ENCODE peak calls at places on chromosomes 12 and 14, in nine cellular contexts. One of them, this sample, is unnamed.
A peak's percentile ranks its signal among the peaks of the same experiment; 100 is the strongest.

GRCh38 chr14:77436042-77436441 is 12.7 kb upstream of the NOXRED1 start:
- DNase-seq in midbrain: no peak
- DNase-seq in fibroblast of lung: no peak
- DNase-seq in mucosa of descending colon: no peak
- DNase-seq in GM04503: no peak
- DNase-seq in stimulated activated CD8-positive, alpha-beta memory T cell treated with anti-CD3 and anti-CD28 coated beads, Interleukin-4, amount 100 ng/mL, for 1 hour: no peak
- DNase-seq in activated CD4-positive, alpha-beta T cell treated with anti-CD3 and anti-CD28 coated beads, Interleukin-2, amount 10 ng/mL, durations not matched to agents 7 days and 5 days: no peak
- DNase-seq in CD8-positive, alpha-beta T cell: no peak
- DNase-seq in tibial nerve: no peak
- DNase-seq in this sample: no peak

GRCh38 chr14:69610859-69611263 is 535 bp upstream of the SUSD6 start:
- DNase-seq in midbrain: peak; percentile 41
- DNase-seq in fibroblast of lung: no peak
- DNase-seq in mucosa of descending colon: no peak
- DNase-seq in GM04503: no peak
- DNase-seq in stimulated activated CD8-positive, alpha-beta memory T cell treated with anti-CD3 and anti-CD28 coated beads, Interleukin-4, amount 100 ng/mL, for 1 hour: no peak
- DNase-seq in activated CD4-positive, alpha-beta T cell treated with anti-CD3 and anti-CD28 coated beads, Interleukin-2, amount 10 ng/mL, durations not matched to agents 7 days and 5 days: no peak
- DNase-seq in CD8-positive, alpha-beta T cell: no peak
- DNase-seq in tibial nerve: no peak
- DNase-seq in this sample: no peak

GRCh38 chr14:35401853-35402252 is 2.7 kb downstream of the NFKBIA start:
- DNase-seq in midbrain: no peak
- DNase-seq in fibroblast of lung: peak; percentile 63
- DNase-seq in mucosa of descending colon: no peak
- DNase-seq in GM04503: no peak
- DNase-seq in stimulated activated CD8-positive, alpha-beta memory T cell treated with anti-CD3 and anti-CD28 coated beads, Interleukin-4, amount 100 ng/mL, for 1 hour: no peak
- DNase-seq in activated CD4-positive, alpha-beta T cell treated with anti-CD3 and anti-CD28 coated beads, Interleukin-2, amount 10 ng/mL, durations not matched to agents 7 days and 5 days: no peak
- DNase-seq in CD8-positive, alpha-beta T cell: no peak
- DNase-seq in tibial nerve: no peak
- DNase-seq in this sample: no peak

GRCh38 chr14:87805315-87805723 is 187.7 kb downstream of the GALC start:
- DNase-seq in midbrain: peak; percentile 11
- DNase-seq in fibroblast of lung: no peak
- DNase-seq in mucosa of descending colon: no peak
- DNase-seq in GM04503: peak; percentile 10
- DNase-seq in stimulated activated CD8-positive, alpha-beta memory T cell treated with anti-CD3 and anti-CD28 coated beads, Interleukin-4, amount 100 ng/mL, for 1 hour: peak; percentile 7
- DNase-seq in activated CD4-positive, alpha-beta T cell treated with anti-CD3 and anti-CD28 coated beads, Interleukin-2, amount 10 ng/mL, durations not matched to agents 7 days and 5 days: peak; percentile 56
- DNase-seq in CD8-positive, alpha-beta T cell: peak; percentile 59
- DNase-seq in tibial nerve: peak; percentile 16
- DNase-seq in this sample: peak; percentile 27

GRCh38 chr12:111705672-111706071 is 19.8 kb downstream of the ACAD10 start:
- DNase-seq in midbrain: no peak
- DNase-seq in fibroblast of lung: no peak
- DNase-seq in mucosa of descending colon: no peak
- DNase-seq in GM04503: no peak
- DNase-seq in stimulated activated CD8-positive, alpha-beta memory T cell treated with anti-CD3 and anti-CD28 coated beads, Interleukin-4, amount 100 ng/mL, for 1 hour: no peak
- DNase-seq in activated CD4-positive, alpha-beta T cell treated with anti-CD3 and anti-CD28 coated beads, Interleukin-2, amount 10 ng/mL, durations not matched to agents 7 days and 5 days: no peak
- DNase-seq in CD8-positive, alpha-beta T cell: no peak
- DNase-seq in tibial nerve: no peak
- DNase-seq in this sample: no peak

GRCh38 chr14:23884541-23884904 is 69.0 kb upstream of the DHRS4 start:
- DNase-seq in midbrain: no peak
- DNase-seq in fibroblast of lung: no peak
- DNase-seq in mucosa of descending colon: no peak
- DNase-seq in GM04503: no peak
- DNase-seq in stimulated activated CD8-positive, alpha-beta memory T cell treated with anti-CD3 and anti-CD28 coated beads, Interleukin-4, amount 100 ng/mL, for 1 hour: no peak
- DNase-seq in activated CD4-positive, alpha-beta T cell treated with anti-CD3 and anti-CD28 coated beads, Interleukin-2, amount 10 ng/mL, durations not matched to agents 7 days and 5 days: no peak
- DNase-seq in CD8-positive, alpha-beta T cell: no peak
- DNase-seq in tibial nerve: no peak
- DNase-seq in this sample: no peak

GRCh38 chr12:104519190-104519857 is 62.6 kb downstream of the CHST11 start:
- DNase-seq in midbrain: no peak
- DNase-seq in fibroblast of lung: no peak
- DNase-seq in mucosa of descending colon: no peak
- DNase-seq in GM04503: no peak
- DNase-seq in stimulated activated CD8-positive, alpha-beta memory T cell treated with anti-CD3 and anti-CD28 coated beads, Interleukin-4, amount 100 ng/mL, for 1 hour: peak; percentile 38
- DNase-seq in activated CD4-positive, alpha-beta T cell treated with anti-CD3 and anti-CD28 coated beads, Interleukin-2, amount 10 ng/mL, durations not matched to agents 7 days and 5 days: no peak
- DNase-seq in CD8-positive, alpha-beta T cell: peak; percentile 60
- DNase-seq in tibial nerve: no peak
- DNase-seq in this sample: peak; percentile 77

GRCh38 chr12:11875414-11875935 is 195.3 kb upstream of the BCL2L14 start:
- DNase-seq in midbrain: no peak
- DNase-seq in fibroblast of lung: peak; percentile 40
- DNase-seq in mucosa of descending colon: no peak
- DNase-seq in GM04503: no peak
- DNase-seq in stimulated activated CD8-positive, alpha-beta memory T cell treated with anti-CD3 and anti-CD28 coated beads, Interleukin-4, amount 100 ng/mL, for 1 hour: no peak
- DNase-seq in activated CD4-positive, alpha-beta T cell treated with anti-CD3 and anti-CD28 coated beads, Interleukin-2, amount 10 ng/mL, durations not matched to agents 7 days and 5 days: no peak
- DNase-seq in CD8-positive, alpha-beta T cell: no peak
- DNase-seq in tibial nerve: no peak
- DNase-seq in this sample: no peak

GRCh38 chr12:15627995-15628945 is 160.9 kb downstream of the EPS8 start:
- DNase-seq in midbrain: peak; percentile 9
- DNase-seq in fibroblast of lung: peak; percentile 76
- DNase-seq in mucosa of descending colon: no peak
- DNase-seq in GM04503: peak; percentile 42
- DNase-seq in stimulated activated CD8-positive, alpha-beta memory T cell treated with anti-CD3 and anti-CD28 coated beads, Interleukin-4, amount 100 ng/mL, for 1 hour: no peak
- DNase-seq in activated CD4-positive, alpha-beta T cell treated with anti-CD3 and anti-CD28 coated beads, Interleukin-2, amount 10 ng/mL, durations not matched to agents 7 days and 5 days: no peak
- DNase-seq in CD8-positive, alpha-beta T cell: no peak
- DNase-seq in tibial nerve: no peak
- DNase-seq in this sample: no peak

GRCh38 chr14:94066089-94066676 is 14.8 kb downstream of the DDX24 start:
- DNase-seq in midbrain: no peak
- DNase-seq in fibroblast of lung: no peak
- DNase-seq in mucosa of descending colon: peak; percentile 69
- DNase-seq in GM04503: no peak
- DNase-seq in stimulated activated CD8-positive, alpha-beta memory T cell treated with anti-CD3 and anti-CD28 coated beads, Interleukin-4, amount 100 ng/mL, for 1 hour: no peak
- DNase-seq in activated CD4-positive, alpha-beta T cell treated with anti-CD3 and anti-CD28 coated beads, Interleukin-2, amount 10 ng/mL, durations not matched to agents 7 days and 5 days: no peak
- DNase-seq in CD8-positive, alpha-beta T cell: no peak
- DNase-seq in tibial nerve: no peak
- DNase-seq in this sample: no peak

GRCh38 chr12:51262758-51263177 is 7.4 kb downstream of the SMAGP start:
- DNase-seq in midbrain: no peak
- DNase-seq in fibroblast of lung: peak; percentile 67
- DNase-seq in mucosa of descending colon: peak; percentile 78
- DNase-seq in GM04503: no peak
- DNase-seq in stimulated activated CD8-positive, alpha-beta memory T cell treated with anti-CD3 and anti-CD28 coated beads, Interleukin-4, amount 100 ng/mL, for 1 hour: no peak
- DNase-seq in activated CD4-positive, alpha-beta T cell treated with anti-CD3 and anti-CD28 coated beads, Interleukin-2, amount 10 ng/mL, durations not matched to agents 7 days and 5 days: peak; percentile 43
- DNase-seq in CD8-positive, alpha-beta T cell: no peak
- DNase-seq in tibial nerve: no peak
- DNase-seq in this sample: peak; percentile 83

GRCh38 chr12:7989827-7990491 is 42.6 kb upstream of the FOXJ2 start:
- DNase-seq in midbrain: no peak
- DNase-seq in fibroblast of lung: no peak
- DNase-seq in mucosa of descending colon: no peak
- DNase-seq in GM04503: no peak
- DNase-seq in stimulated activated CD8-positive, alpha-beta memory T cell treated with anti-CD3 and anti-CD28 coated beads, Interleukin-4, amount 100 ng/mL, for 1 hour: peak; percentile 21
- DNase-seq in activated CD4-positive, alpha-beta T cell treated with anti-CD3 and anti-CD28 coated beads, Interleukin-2, amount 10 ng/mL, durations not matched to agents 7 days and 5 days: peak; percentile 84
- DNase-seq in CD8-positive, alpha-beta T cell: peak; percentile 76
- DNase-seq in tibial nerve: no peak
- DNase-seq in this sample: peak; percentile 74

GRCh38 chr14:55425091-55425490 is 13.5 kb upstream of the ATG14 start:
- DNase-seq in midbrain: no peak
- DNase-seq in fibroblast of lung: no peak
- DNase-seq in mucosa of descending colon: no peak
- DNase-seq in GM04503: no peak
- DNase-seq in stimulated activated CD8-positive, alpha-beta memory T cell treated with anti-CD3 and anti-CD28 coated beads, Interleukin-4, amount 100 ng/mL, for 1 hour: no peak
- DNase-seq in activated CD4-positive, alpha-beta T cell treated with anti-CD3 and anti-CD28 coated beads, Interleukin-2, amount 10 ng/mL, durations not matched to agents 7 days and 5 days: no peak
- DNase-seq in CD8-positive, alpha-beta T cell: no peak
- DNase-seq in tibial nerve: no peak
- DNase-seq in this sample: no peak

GRCh38 chr14:60757617-60758016 is 23.1 kb downstream of the MNAT1 start:
- DNase-seq in midbrain: no peak
- DNase-seq in fibroblast of lung: peak; percentile 78
- DNase-seq in mucosa of descending colon: no peak
- DNase-seq in GM04503: peak; percentile 60
- DNase-seq in stimulated activated CD8-positive, alpha-beta memory T cell treated with anti-CD3 and anti-CD28 coated beads, Interleukin-4, amount 100 ng/mL, for 1 hour: no peak
- DNase-seq in activated CD4-positive, alpha-beta T cell treated with anti-CD3 and anti-CD28 coated beads, Interleukin-2, amount 10 ng/mL, durations not matched to agents 7 days and 5 days: no peak
- DNase-seq in CD8-positive, alpha-beta T cell: no peak
- DNase-seq in tibial nerve: no peak
- DNase-seq in this sample: no peak

GRCh38 chr12:8953773-8954402 is 4.4 kb upstream of the M6PR start:
- DNase-seq in midbrain: no peak
- DNase-seq in fibroblast of lung: no peak
- DNase-seq in mucosa of descending colon: peak; percentile 33
- DNase-seq in GM04503: no peak
- DNase-seq in stimulated activated CD8-positive, alpha-beta memory T cell treated with anti-CD3 and anti-CD28 coated beads, Interleukin-4, amount 100 ng/mL, for 1 hour: no peak
- DNase-seq in activated CD4-positive, alpha-beta T cell treated with anti-CD3 and anti-CD28 coated beads, Interleukin-2, amount 10 ng/mL, durations not matched to agents 7 days and 5 days: peak; percentile 36
- DNase-seq in CD8-positive, alpha-beta T cell: peak; percentile 62
- DNase-seq in tibial nerve: no peak
- DNase-seq in this sample: no peak

GRCh38 chr12:8544295-8544694 is 3.6 kb upstream of the CLEC4E start:
- DNase-seq in midbrain: peak; percentile 88
- DNase-seq in fibroblast of lung: peak; percentile 72
- DNase-seq in mucosa of descending colon: no peak
- DNase-seq in GM04503: peak; percentile 6
- DNase-seq in stimulated activated CD8-positive, alpha-beta memory T cell treated with anti-CD3 and anti-CD28 coated beads, Interleukin-4, amount 100 ng/mL, for 1 hour: peak; percentile 50
- DNase-seq in activated CD4-positive, alpha-beta T cell treated with anti-CD3 and anti-CD28 coated beads, Interleukin-2, amount 10 ng/mL, durations not matched to agents 7 days and 5 days: peak; percentile 84
- DNase-seq in CD8-positive, alpha-beta T cell: peak; percentile 84
- DNase-seq in tibial nerve: peak; percentile 38
- DNase-seq in this sample: peak; percentile 34

GRCh38 chr14:56133547-56133946 is 15.3 kb downstream of the PELI2 start:
- DNase-seq in midbrain: no peak
- DNase-seq in fibroblast of lung: no peak
- DNase-seq in mucosa of descending colon: no peak
- DNase-seq in GM04503: no peak
- DNase-seq in stimulated activated CD8-positive, alpha-beta memory T cell treated with anti-CD3 and anti-CD28 coated beads, Interleukin-4, amount 100 ng/mL, for 1 hour: no peak
- DNase-seq in activated CD4-positive, alpha-beta T cell treated with anti-CD3 and anti-CD28 coated beads, Interleukin-2, amount 10 ng/mL, durations not matched to agents 7 days and 5 days: no peak
- DNase-seq in CD8-positive, alpha-beta T cell: no peak
- DNase-seq in tibial nerve: no peak
- DNase-seq in this sample: no peak

GRCh38 chr12:4959381-4959780 is 49.7 kb downstream of the KCNA1 start:
- DNase-seq in midbrain: no peak
- DNase-seq in fibroblast of lung: no peak
- DNase-seq in mucosa of descending colon: no peak
- DNase-seq in GM04503: no peak
- DNase-seq in stimulated activated CD8-positive, alpha-beta memory T cell treated with anti-CD3 and anti-CD28 coated beads, Interleukin-4, amount 100 ng/mL, for 1 hour: no peak
- DNase-seq in activated CD4-positive, alpha-beta T cell treated with anti-CD3 and anti-CD28 coated beads, Interleukin-2, amount 10 ng/mL, durations not matched to agents 7 days and 5 days: no peak
- DNase-seq in CD8-positive, alpha-beta T cell: no peak
- DNase-seq in tibial nerve: no peak
- DNase-seq in this sample: no peak

GRCh38 chr14:54976316-54976715 is 50.6 kb downstream of the WDHD1 start:
- DNase-seq in midbrain: no peak
- DNase-seq in fibroblast of lung: peak; percentile 71
- DNase-seq in mucosa of descending colon: no peak
- DNase-seq in GM04503: peak; percentile 44
- DNase-seq in stimulated activated CD8-positive, alpha-beta memory T cell treated with anti-CD3 and anti-CD28 coated beads, Interleukin-4, amount 100 ng/mL, for 1 hour: no peak
- DNase-seq in activated CD4-positive, alpha-beta T cell treated with anti-CD3 and anti-CD28 coated beads, Interleukin-2, amount 10 ng/mL, durations not matched to agents 7 days and 5 days: no peak
- DNase-seq in CD8-positive, alpha-beta T cell: no peak
- DNase-seq in tibial nerve: no peak
- DNase-seq in this sample: peak; percentile 42

GRCh38 chr12:130613131-130613530 is 103.0 kb downstream of the RIMBP2 start:
- DNase-seq in midbrain: no peak
- DNase-seq in fibroblast of lung: no peak
- DNase-seq in mucosa of descending colon: no peak
- DNase-seq in GM04503: no peak
- DNase-seq in stimulated activated CD8-positive, alpha-beta memory T cell treated with anti-CD3 and anti-CD28 coated beads, Interleukin-4, amount 100 ng/mL, for 1 hour: no peak
- DNase-seq in activated CD4-positive, alpha-beta T cell treated with anti-CD3 and anti-CD28 coated beads, Interleukin-2, amount 10 ng/mL, durations not matched to agents 7 days and 5 days: no peak
- DNase-seq in CD8-positive, alpha-beta T cell: no peak
- DNase-seq in tibial nerve: no peak
- DNase-seq in this sample: no peak

GRCh38 chr12:22043943-22044342 is 2.1 kb upstream of the CMAS start:
- DNase-seq in midbrain: no peak
- DNase-seq in fibroblast of lung: no peak
- DNase-seq in mucosa of descending colon: no peak
- DNase-seq in GM04503: no peak
- DNase-seq in stimulated activated CD8-positive, alpha-beta memory T cell treated with anti-CD3 and anti-CD28 coated beads, Interleukin-4, amount 100 ng/mL, for 1 hour: no peak
- DNase-seq in activated CD4-positive, alpha-beta T cell treated with anti-CD3 and anti-CD28 coated beads, Interleukin-2, amount 10 ng/mL, durations not matched to agents 7 days and 5 days: no peak
- DNase-seq in CD8-positive, alpha-beta T cell: no peak
- DNase-seq in tibial nerve: no peak
- DNase-seq in this sample: no peak

GRCh38 chr12:128652136-128652751 is 171.5 kb downstream of the SLC15A4 start:
- DNase-seq in midbrain: no peak
- DNase-seq in fibroblast of lung: no peak
- DNase-seq in mucosa of descending colon: no peak
- DNase-seq in GM04503: no peak
- DNase-seq in stimulated activated CD8-positive, alpha-beta memory T cell treated with anti-CD3 and anti-CD28 coated beads, Interleukin-4, amount 100 ng/mL, for 1 hour: no peak
- DNase-seq in activated CD4-positive, alpha-beta T cell treated with anti-CD3 and anti-CD28 coated beads, Interleukin-2, amount 10 ng/mL, durations not matched to agents 7 days and 5 days: no peak
- DNase-seq in CD8-positive, alpha-beta T cell: no peak
- DNase-seq in tibial nerve: no peak
- DNase-seq in this sample: no peak

GRCh38 chr14:80798211-80798610 is 143.3 kb downstream of the CEP128 start:
- DNase-seq in midbrain: no peak
- DNase-seq in fibroblast of lung: peak; percentile 31
- DNase-seq in mucosa of descending colon: no peak
- DNase-seq in GM04503: no peak
- DNase-seq in stimulated activated CD8-positive, alpha-beta memory T cell treated with anti-CD3 and anti-CD28 coated beads, Interleukin-4, amount 100 ng/mL, for 1 hour: no peak
- DNase-seq in activated CD4-positive, alpha-beta T cell treated with anti-CD3 and anti-CD28 coated beads, Interleukin-2, amount 10 ng/mL, durations not matched to agents 7 days and 5 days: no peak
- DNase-seq in CD8-positive, alpha-beta T cell: no peak
- DNase-seq in tibial nerve: no peak
- DNase-seq in this sample: no peak

GRCh38 chr12:30067156-30067555 is 283.4 kb upstream of the TMTC1 start:
- DNase-seq in midbrain: no peak
- DNase-seq in fibroblast of lung: peak; percentile 7
- DNase-seq in mucosa of descending colon: no peak
- DNase-seq in GM04503: peak; percentile 0
- DNase-seq in stimulated activated CD8-positive, alpha-beta memory T cell treated with anti-CD3 and anti-CD28 coated beads, Interleukin-4, amount 100 ng/mL, for 1 hour: no peak
- DNase-seq in activated CD4-positive, alpha-beta T cell treated with anti-CD3 and anti-CD28 coated beads, Interleukin-2, amount 10 ng/mL, durations not matched to agents 7 days and 5 days: no peak
- DNase-seq in CD8-positive, alpha-beta T cell: no peak
- DNase-seq in tibial nerve: no peak
- DNase-seq in this sample: no peak

GRCh38 chr14:79698218-79698617 is 513.1 kb downstream of the DIO2 start:
- DNase-seq in midbrain: no peak
- DNase-seq in fibroblast of lung: no peak
- DNase-seq in mucosa of descending colon: no peak
- DNase-seq in GM04503: no peak
- DNase-seq in stimulated activated CD8-positive, alpha-beta memory T cell treated with anti-CD3 and anti-CD28 coated beads, Interleukin-4, amount 100 ng/mL, for 1 hour: no peak
- DNase-seq in activated CD4-positive, alpha-beta T cell treated with anti-CD3 and anti-CD28 coated beads, Interleukin-2, amount 10 ng/mL, durations not matched to agents 7 days and 5 days: no peak
- DNase-seq in CD8-positive, alpha-beta T cell: no peak
- DNase-seq in tibial nerve: no peak
- DNase-seq in this sample: no peak

GRCh38 chr12:83143937-83144336 is 457.2 kb downstream of the TMTC2 start:
- DNase-seq in midbrain: no peak
- DNase-seq in fibroblast of lung: no peak
- DNase-seq in mucosa of descending colon: no peak
- DNase-seq in GM04503: no peak
- DNase-seq in stimulated activated CD8-positive, alpha-beta memory T cell treated with anti-CD3 and anti-CD28 coated beads, Interleukin-4, amount 100 ng/mL, for 1 hour: no peak
- DNase-seq in activated CD4-positive, alpha-beta T cell treated with anti-CD3 and anti-CD28 coated beads, Interleukin-2, amount 10 ng/mL, durations not matched to agents 7 days and 5 days: no peak
- DNase-seq in CD8-positive, alpha-beta T cell: no peak
- DNase-seq in tibial nerve: no peak
- DNase-seq in this sample: no peak

GRCh38 chr14:71324767-71325272 is 417.6 kb downstream of the PCNX1 start:
- DNase-seq in midbrain: no peak
- DNase-seq in fibroblast of lung: no peak
- DNase-seq in mucosa of descending colon: no peak
- DNase-seq in GM04503: no peak
- DNase-seq in stimulated activated CD8-positive, alpha-beta memory T cell treated with anti-CD3 and anti-CD28 coated beads, Interleukin-4, amount 100 ng/mL, for 1 hour: no peak
- DNase-seq in activated CD4-positive, alpha-beta T cell treated with anti-CD3 and anti-CD28 coated beads, Interleukin-2, amount 10 ng/mL, durations not matched to agents 7 days and 5 days: peak; percentile 41
- DNase-seq in CD8-positive, alpha-beta T cell: no peak
- DNase-seq in tibial nerve: no peak
- DNase-seq in this sample: peak; percentile 50

GRCh38 chr12:117126335-117126734 is 27.1 kb upstream of the TESC start:
- DNase-seq in midbrain: no peak
- DNase-seq in fibroblast of lung: no peak
- DNase-seq in mucosa of descending colon: no peak
- DNase-seq in GM04503: no peak
- DNase-seq in stimulated activated CD8-positive, alpha-beta memory T cell treated with anti-CD3 and anti-CD28 coated beads, Interleukin-4, amount 100 ng/mL, for 1 hour: no peak
- DNase-seq in activated CD4-positive, alpha-beta T cell treated with anti-CD3 and anti-CD28 coated beads, Interleukin-2, amount 10 ng/mL, durations not matched to agents 7 days and 5 days: no peak
- DNase-seq in CD8-positive, alpha-beta T cell: no peak
- DNase-seq in tibial nerve: no peak
- DNase-seq in this sample: no peak

GRCh38 chr12:107027304-107028053 is 40.5 kb upstream of the MTERF2 start:
- DNase-seq in midbrain: peak; percentile 23
- DNase-seq in fibroblast of lung: peak; percentile 96
- DNase-seq in mucosa of descending colon: no peak
- DNase-seq in GM04503: peak; percentile 90
- DNase-seq in stimulated activated CD8-positive, alpha-beta memory T cell treated with anti-CD3 and anti-CD28 coated beads, Interleukin-4, amount 100 ng/mL, for 1 hour: no peak
- DNase-seq in activated CD4-positive, alpha-beta T cell treated with anti-CD3 and anti-CD28 coated beads, Interleukin-2, amount 10 ng/mL, durations not matched to agents 7 days and 5 days: no peak
- DNase-seq in CD8-positive, alpha-beta T cell: no peak
- DNase-seq in tibial nerve: no peak
- DNase-seq in this sample: no peak

GRCh38 chr14:21039059-21039422 is 3.1 kb upstream of the RNASE7 start:
- DNase-seq in midbrain: peak; percentile 81
- DNase-seq in fibroblast of lung: peak; percentile 70
- DNase-seq in mucosa of descending colon: peak; percentile 83
- DNase-seq in GM04503: no peak
- DNase-seq in stimulated activated CD8-positive, alpha-beta memory T cell treated with anti-CD3 and anti-CD28 coated beads, Interleukin-4, amount 100 ng/mL, for 1 hour: no peak
- DNase-seq in activated CD4-positive, alpha-beta T cell treated with anti-CD3 and anti-CD28 coated beads, Interleukin-2, amount 10 ng/mL, durations not matched to agents 7 days and 5 days: no peak
- DNase-seq in CD8-positive, alpha-beta T cell: no peak
- DNase-seq in tibial nerve: peak; percentile 72
- DNase-seq in this sample: no peak

GRCh38 chr14:92362781-92363235 is 39.8 kb downstream of the SLC24A4 start:
- DNase-seq in midbrain: peak; percentile 19
- DNase-seq in fibroblast of lung: no peak
- DNase-seq in mucosa of descending colon: no peak
- DNase-seq in GM04503: peak; percentile 20
- DNase-seq in stimulated activated CD8-positive, alpha-beta memory T cell treated with anti-CD3 and anti-CD28 coated beads, Interleukin-4, amount 100 ng/mL, for 1 hour: no peak
- DNase-seq in activated CD4-positive, alpha-beta T cell treated with anti-CD3 and anti-CD28 coated beads, Interleukin-2, amount 10 ng/mL, durations not matched to agents 7 days and 5 days: no peak
- DNase-seq in CD8-positive, alpha-beta T cell: no peak
- DNase-seq in tibial nerve: no peak
- DNase-seq in this sample: no peak

This sample was measured in Kasumi-1.